ENCODE peak calls at places on chromosomes 3 and 15, in seven cellular contexts. T is heart right ventricle; X is neural progenitor cell; K is fibroblast of mammary gland; Q is left ventricle myocardium inferior; O is uterus; M is CD4-positive, CD25-positive, alpha-beta regulatory T cell. J is an unnamed sample.

GRCh38 chr3:137760341-137761098 is 3.6 kb upstream of the SOX14 start:
- DNase-seq in T (no peak), X (peak; percentile 54), K (no peak), Q (no peak), O (no peak), M (no peak), J (no peak)

GRCh38 chr15:47411733-47412530 is 305.4 kb upstream of the SEMA6D start:
- DNase-seq in T (no peak), X (no peak), K (no peak), Q (no peak), O (no peak), M (no peak), J (no peak)

GRCh38 chr3:107269081-107269480 is 108.2 kb upstream of the CCDC54 start:
- DNase-seq in T (no peak), X (no peak), K (no peak), Q (no peak), O (no peak), M (no peak), J (peak; percentile 46)

GRCh38 chr15:78859971-78860733 is 12.5 kb upstream of the MORF4L1 start:
- DNase-seq in T (peak; percentile 55), X (peak; percentile 88), K (peak; percentile 82), Q (peak; percentile 72), O (peak; percentile 78), M (peak; percentile 76), J (peak; percentile 72)

GRCh38 chr15:99100245-99101173 is 4.4 kb upstream of the SYNM start:
- DNase-seq in T (peak; percentile 84), X (peak; percentile 90), K (peak; percentile 68), Q (peak; percentile 84), O (peak; percentile 79), M (peak; percentile 38), J (no peak)

GRCh38 chr3:112456147-112456546 is 43.1 kb downstream of the BTLA start:
- DNase-seq in T (no peak), X (no peak), K (no peak), Q (no peak), O (no peak), M (no peak), J (no peak)

GRCh38 chr3:70989174-70989573 is 594.4 kb downstream of the FOXP1 start:
- DNase-seq in T (no peak), X (no peak), K (peak; percentile 82), Q (no peak), O (no peak), M (no peak), J (peak; percentile 12)

GRCh38 chr3:142976621-142977398 is 13.3 kb upstream of the PAQR9 start:
- DNase-seq in T (peak; percentile 85), X (no peak), K (peak; percentile 96), Q (peak; percentile 90), O (peak; percentile 68), M (no peak), J (no peak)

GRCh38 chr3:194056731-194057415 is 79.1 kb upstream of the HES1 start:
- DNase-seq in T (no peak), X (no peak), K (no peak), Q (no peak), O (no peak), M (no peak), J (no peak)

GRCh38 chr3:168671091-168671490 is 575.4 kb upstream of the GOLIM4 start:
- DNase-seq in T (no peak), X (no peak), K (no peak), Q (no peak), O (no peak), M (no peak), J (no peak)

GRCh38 chr3:114506622-114507300 is 212.9 kb downstream of the TIGIT start:
- DNase-seq in T (no peak), X (no peak), K (peak; percentile 87), Q (no peak), O (no peak), M (no peak), J (no peak)

GRCh38 chr3:89072671-89073070 is 34.8 kb upstream of the EPHA3 start:
- DNase-seq in T (no peak), X (no peak), K (no peak), Q (no peak), O (no peak), M (no peak), J (no peak)

GRCh38 chr15:66899555-66900350 is 165.6 kb upstream of the SMAD3 start:
- DNase-seq in T (no peak), X (no peak), K (peak; percentile 46), Q (no peak), O (no peak), M (no peak), J (no peak)

GRCh38 chr15:64622410-64623260 is 152.8 kb downstream of the RBPMS2 start:
- DNase-seq in T (no peak), X (no peak), K (no peak), Q (no peak), O (no peak), M (peak; percentile 78), J (peak; percentile 75)

GRCh38 chr15:92471263-92471662 is 77.6 kb downstream of the ST8SIA2 start:
- DNase-seq in T (no peak), X (no peak), K (no peak), Q (no peak), O (no peak), M (no peak), J (no peak)

GRCh38 chr15:67803996-67804843 is 21.1 kb upstream of the SKOR1 start:
- DNase-seq in T (no peak), X (peak; percentile 43), K (no peak), Q (no peak), O (no peak), M (no peak), J (no peak)

GRCh38 chr3:167976880-167977498 is 118.7 kb downstream of the GOLIM4 start:
- DNase-seq in T (no peak), X (no peak), K (no peak), Q (no peak), O (no peak), M (no peak), J (no peak)

GRCh38 chr3:197372076-197372661 is 73.8 kb upstream of the DLG1 start:
- DNase-seq in T (no peak), X (peak; percentile 39), K (peak; percentile 87), Q (no peak), O (no peak), M (no peak), J (no peak)

GRCh38 chr3:141448606-141449216 is 38.1 kb upstream of the RASA2 start:
- DNase-seq in T (no peak), X (no peak), K (peak; percentile 58), Q (no peak), O (no peak), M (no peak), J (no peak)

GRCh38 chr15:90202929-90203328 is 1.8 kb downstream of the SEMA4B start:
- DNase-seq in T (no peak), X (no peak), K (no peak), Q (no peak), O (no peak), M (no peak), J (no peak)

GRCh38 chr15:90205050-90205848 is 4.1 kb downstream of the SEMA4B start:
- DNase-seq in T (no peak), X (no peak), K (no peak), Q (no peak), O (no peak), M (no peak), J (no peak)

GRCh38 chr15:90201944-90202375 is 830 bp downstream of the SEMA4B start:
- DNase-seq in T (no peak), X (peak; percentile 55), K (no peak), Q (no peak), O (no peak), M (no peak), J (no peak)

GRCh38 chr15:90203473-90203872 is 2.3 kb downstream of the SEMA4B start:
- DNase-seq in T (no peak), X (no peak), K (no peak), Q (no peak), O (no peak), M (no peak), J (no peak)

GRCh38 chr15:90203922-90204321 is 2.8 kb downstream of the SEMA4B start:
- DNase-seq in T (no peak), X (no peak), K (peak; percentile 16), Q (no peak), O (peak; percentile 43), M (no peak), J (no peak)
- H3K4me3 ChIP-seq in T (no peak overlapping the region), X (no peak overlapping the region), K (no peak overlapping the region), Q (no peak overlapping the region), O (no peak overlapping the region), M (no peak overlapping the region), J (no peak overlapping the region)

DNA sequence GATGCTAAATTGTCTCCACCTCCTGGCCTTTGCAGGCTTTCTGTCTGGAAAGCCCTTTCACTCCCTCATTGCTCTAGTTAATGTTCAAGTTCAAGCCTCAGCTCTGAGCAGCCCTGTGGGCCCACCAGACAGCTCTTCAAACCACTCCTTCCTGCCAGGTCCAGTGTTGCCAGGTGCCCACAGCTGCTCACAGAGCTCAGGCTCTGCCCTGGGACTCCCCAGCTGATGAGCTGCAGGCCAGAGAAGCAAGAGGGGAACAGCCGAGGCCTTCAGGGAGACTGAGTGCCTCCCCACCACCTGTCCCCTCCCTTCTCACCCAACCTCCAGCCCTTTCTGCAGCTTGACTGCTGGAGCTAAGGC is 1.3 kb upstream of the ZBTB47 start:
- DNase-seq in T (no peak), X (no peak), K (no peak), Q (no peak), O (no peak), M (no peak), J (no peak)
- H3K4me3 ChIP-seq in T (peak overlapping the region; percentile 98), X (no peak overlapping the region), K (peak overlapping the region; percentile 76), Q (peak overlapping the region; percentile 81), O (peak overlapping the region; percentile 88), M (no peak overlapping the region), J (no peak overlapping the region)

DNA sequence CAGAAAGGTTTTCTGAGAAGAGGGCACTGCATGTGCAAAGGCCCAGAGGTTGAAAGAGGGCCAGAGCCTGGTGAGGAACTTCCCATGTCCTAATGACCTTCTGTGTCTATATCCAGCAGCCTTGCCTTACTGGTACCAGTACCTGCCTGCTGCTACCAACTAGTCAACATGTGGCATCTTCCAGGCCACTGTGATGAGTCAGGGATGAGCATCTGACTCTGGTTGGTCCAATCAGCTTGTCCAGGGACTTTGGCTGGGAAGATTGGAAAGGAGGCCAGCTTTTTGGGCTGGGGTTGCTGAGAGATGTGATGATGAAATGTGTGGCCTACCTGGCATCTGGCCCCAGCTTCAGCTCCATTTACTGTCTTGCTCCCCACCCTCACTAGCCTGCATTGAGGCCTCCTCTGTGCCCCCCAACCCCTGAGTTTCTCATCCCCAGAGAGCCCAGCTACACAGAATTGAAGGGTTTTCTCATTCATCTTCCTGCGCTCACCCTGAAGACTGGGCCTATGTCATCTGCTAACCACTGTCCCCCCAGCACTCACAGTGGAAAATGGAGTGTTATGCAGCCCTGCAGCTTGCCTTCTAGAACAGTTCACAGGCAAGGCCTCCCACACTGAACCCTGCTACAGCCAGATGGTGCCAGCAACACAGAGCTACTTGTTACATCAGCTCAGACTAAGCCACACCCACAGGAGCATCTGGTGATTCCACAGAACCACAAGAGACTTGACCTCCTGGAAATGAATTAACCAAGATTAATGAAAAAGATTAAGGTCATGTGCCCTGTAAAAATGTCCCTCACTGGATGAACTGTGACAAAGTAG is 1.3 kb upstream of the TWF2 start:
- DNase-seq in T (peak; percentile 26), X (no peak), K (peak; percentile 98), Q (peak; percentile 31), O (peak; percentile 72), M (peak; percentile 85), J (peak; percentile 79)
- H3K4me3 ChIP-seq in T (peak overlapping the region; percentile 94), X (peak overlapping the region; percentile 87), K (peak overlapping the region; percentile 90), Q (peak overlapping the region; percentile 91), O (no peak overlapping the region), M (peak overlapping the region; percentile 80), J (peak overlapping the region; percentile 76)

DNA sequence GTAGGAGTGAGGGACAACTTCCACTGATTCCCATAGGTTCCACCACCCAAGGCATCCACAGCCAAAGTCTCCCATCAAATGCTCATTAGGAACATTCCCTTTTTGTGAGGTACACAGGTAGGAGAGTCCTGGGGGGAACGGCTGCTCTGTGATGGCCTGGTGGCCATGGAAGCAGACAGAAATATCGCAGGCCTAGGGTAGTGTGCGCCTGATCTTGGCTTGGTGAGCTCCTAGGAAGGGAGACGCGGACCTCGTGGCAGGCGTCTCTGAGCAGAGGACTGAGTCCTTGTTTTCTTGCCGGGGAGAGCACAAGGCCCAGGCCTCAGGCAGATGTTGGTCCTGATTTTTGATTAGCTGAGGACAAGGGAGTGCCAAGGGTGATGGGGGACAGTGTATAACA is 99.5 kb downstream of the SNRPN start:
- DNase-seq in T (no peak), X (no peak), K (no peak), Q (no peak), O (peak; percentile 10), M (no peak), J (no peak)
- H3K4me3 ChIP-seq in T (no peak overlapping the region), X (no peak overlapping the region), K (no peak overlapping the region), Q (no peak overlapping the region), O (no peak overlapping the region), M (no peak overlapping the region), J (no peak overlapping the region)

J was measured in Jurkat, Clone E6-1.